ENCODE peak calls at places on chromosome 18, in seven cellular contexts. X is GM23248, I is HCT116, J is PC-3, D is OCI-LY7, G is hepatocyte, P is MM.1S. N is an unnamed sample.

GRCh38 chr18:22335644-22336275 is 82.0 kb downstream of the CTAGE1 start:
- DNase-seq in G (no peak), D (no peak), J (no peak), I (no peak), X (no peak), P (no peak), N (no peak)

GRCh38 chr18:34818069-34818468 is 108.0 kb downstream of the DTNA start:
- DNase-seq in G (no peak), X (no peak), I (no peak), J (no peak), P (no peak), D (no peak), N (no peak)

GRCh38 chr18:8188196-8188595 is 421.0 kb upstream of the RAB12 start:
- DNase-seq in G (no peak), D (no peak), X (peak; percentile 19), P (no peak), I (no peak), J (no peak), N (no peak)

GRCh38 chr18:11119962-11120361 is 29.4 kb downstream of the PIEZO2 start:
- DNase-seq in G (peak; percentile 56), I (no peak), J (no peak), P (no peak), X (peak; percentile 43), D (no peak), N (no peak)

GRCh38 chr18:3703732-3704176 is 253.8 kb downstream of the TGIF1 start:
- DNase-seq in J (peak; percentile 71), I (peak; percentile 48), G (peak; percentile 83), P (peak; percentile 34), D (peak; percentile 65), X (peak; percentile 80), N (peak; percentile 81)

GRCh38 chr18:67916142-67916541 is 399.6 kb upstream of the DSEL start:
- DNase-seq in J (peak; percentile 54), D (no peak), I (no peak), P (no peak), X (peak; percentile 16), G (no peak), N (no peak)

GRCh38 chr18:75202976-75203375 is 6.0 kb downstream of the PTGR3 start:
- DNase-seq in D (no peak), I (no peak), G (no peak), X (no peak), J (no peak), P (no peak), N (no peak)

GRCh38 chr18:5275872-5276271 is 19.7 kb downstream of the ZBTB14 start:
- DNase-seq in J (no peak), I (no peak), G (no peak), D (no peak), P (no peak), X (no peak), N (peak; percentile 40)

GRCh38 chr18:45589559-45590041 is 25.7 kb upstream of the SLC14A2 start:
- DNase-seq in I (no peak), G (no peak), P (no peak), X (peak; percentile 87), D (no peak), J (peak; percentile 82), N (peak; percentile 24)

DNA sequence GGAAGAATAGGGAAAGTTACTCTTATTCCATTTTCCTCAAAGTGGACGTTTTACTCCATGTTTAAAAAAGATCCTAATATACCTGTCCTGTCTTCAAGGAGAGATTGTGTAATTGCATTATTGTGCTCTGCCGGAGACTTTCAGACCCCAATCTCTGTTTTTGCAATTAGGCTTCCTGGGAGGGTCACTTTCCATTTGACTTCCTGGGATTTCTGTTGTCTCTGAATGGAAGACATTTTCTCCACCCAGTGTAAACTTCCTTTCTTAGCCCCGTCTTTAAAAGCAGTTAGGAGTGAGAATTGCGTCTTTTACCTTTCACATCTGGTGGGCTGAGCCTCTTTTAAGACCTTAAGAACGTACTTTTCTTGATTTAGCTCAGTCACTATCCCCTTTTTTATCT is 63.0 kb downstream of the ZNF532 start:
- DNase-seq in P (no peak), J (no peak), X (no peak), D (no peak), I (no peak), G (no peak), N (peak; percentile 36)
- H3K4me2 ChIP-seq in P (no peak overlapping the region), J (no peak overlapping the region), X (no peak overlapping the region), D (no peak overlapping the region), I (no peak overlapping the region), G (no peak overlapping the region), N (peak overlapping the region; percentile 63)

GRCh38 chr18:77206676-77207370 is 42.8 kb upstream of the GALR1 start:
- DNase-seq in D (no peak), G (no peak), X (peak; percentile 90), J (no peak), I (no peak), P (no peak), N (no peak)
- TF ChIP-seq EZH2phosphoT487 in D (no peak), G (no peak), X (no peak), J (no peak), I (no peak), P (no peak), N (no peak)

DNA sequence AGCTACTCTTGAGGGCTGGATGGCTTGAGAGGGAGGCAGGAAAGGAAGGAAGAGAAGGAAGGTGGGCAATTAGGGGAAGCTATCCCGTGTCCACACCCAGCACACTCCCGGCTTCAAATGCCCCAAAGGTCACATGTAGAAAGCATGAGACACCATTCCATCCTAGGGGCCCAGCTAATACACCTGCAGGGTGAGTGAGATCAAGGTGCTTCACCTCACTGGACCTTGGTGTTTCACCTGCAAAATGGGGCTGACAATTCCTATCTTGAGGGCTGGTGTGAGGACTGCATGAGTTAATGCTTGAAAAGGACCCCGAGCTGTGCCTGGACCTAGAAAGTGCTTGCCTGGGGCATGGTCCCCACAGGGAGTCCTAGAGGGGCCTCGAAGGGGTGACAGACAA is 50.8 kb upstream of the SMAD7 start:
- DNase-seq in I (no peak), D (no peak), J (no peak), G (no peak), X (no peak), P (no peak), N (no peak)
- H3K4me2 ChIP-seq in I (no peak overlapping the region), D (no peak overlapping the region), J (no peak overlapping the region), G (no peak overlapping the region), X (no peak overlapping the region), P (no peak overlapping the region), N (no peak overlapping the region)

GRCh38 chr18:13216732-13217465 is 1.7 kb upstream of the LDLRAD4 start:
- DNase-seq in X (peak; percentile 24), G (peak; percentile 77), J (no peak), D (no peak), P (peak; percentile 33), I (no peak), N (peak; percentile 75)
- TF ChIP-seq EZH2phosphoT487 in X (no peak), G (no peak), J (peak; percentile 60), D (no peak), P (no peak), I (no peak), N (no peak)

DNA sequence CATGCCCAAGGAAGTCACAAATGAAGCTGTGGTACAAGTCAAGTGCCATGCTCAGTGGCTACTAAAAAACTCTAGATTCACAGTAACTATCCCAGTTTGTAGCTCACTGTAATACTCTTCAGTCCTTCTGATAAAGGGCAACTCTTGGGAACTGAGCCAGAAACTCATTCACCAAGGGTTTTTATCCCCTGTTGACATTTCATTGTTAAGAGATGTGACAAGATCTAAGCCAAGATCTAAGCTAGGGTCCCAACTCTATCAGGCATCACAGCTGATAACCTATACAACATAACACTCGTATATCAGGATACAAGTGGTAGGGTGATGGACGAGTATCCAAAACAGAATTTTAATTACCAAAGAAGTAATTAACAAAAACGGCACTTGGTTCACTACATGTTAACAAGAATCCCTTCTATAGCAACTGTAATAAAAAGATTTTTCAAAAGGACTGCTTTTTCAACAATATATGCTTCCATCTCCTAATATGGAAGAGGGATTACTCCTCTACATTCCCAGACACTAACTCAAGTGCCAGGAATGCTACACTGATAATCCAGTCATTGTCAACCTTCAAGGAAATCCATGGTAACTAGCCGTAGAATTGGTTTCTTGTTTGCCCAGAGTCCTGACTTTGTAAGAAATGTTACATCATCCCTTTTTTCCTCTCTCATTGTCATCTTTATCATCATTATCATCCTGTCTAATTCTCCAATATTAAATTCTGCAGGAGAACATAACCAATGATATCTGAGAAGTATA is 111.7 kb downstream of the CDH2 start:
- DNase-seq in G (peak; percentile 38), I (no peak), X (peak; percentile 94), J (peak; percentile 54), P (no peak), D (no peak), N (peak; percentile 25)
- H3K4me2 ChIP-seq in G (no peak overlapping the region), I (no peak overlapping the region), X (peak overlapping the region; percentile 69), J (no peak overlapping the region), P (no peak overlapping the region), D (no peak overlapping the region), N (no peak overlapping the region)

GRCh38 chr18:33212363-33212762 is 228.2 kb downstream of the CCDC178 start:
- DNase-seq in D (no peak), G (no peak), J (peak; percentile 34), I (no peak), P (no peak), X (peak; percentile 0), N (no peak)

GRCh38 chr18:33205777-33206176 is 234.7 kb downstream of the CCDC178 start:
- DNase-seq in P (no peak), G (no peak), D (no peak), I (no peak), X (no peak), J (no peak), N (no peak)

GRCh38 chr18:33210575-33211189 is 229.8 kb downstream of the CCDC178 start:
- DNase-seq in J (peak; percentile 41), I (no peak), D (peak; percentile 29), G (peak; percentile 57), P (peak; percentile 52), X (peak; percentile 57), N (peak; percentile 65)
- TF ChIP-seq EZH2phosphoT487 in J (no peak), I (no peak), D (no peak), G (no peak), P (no peak), X (no peak), N (no peak)

GRCh38 chr18:60096428-60096827 is 196.6 kb downstream of the PMAIP1 start:
- DNase-seq in X (peak; percentile 4), G (no peak), J (no peak), I (no peak), P (no peak), D (no peak), N (no peak)
- H3K4me2 ChIP-seq in X (no peak overlapping the region), G (no peak overlapping the region), J (no peak overlapping the region), I (no peak overlapping the region), P (no peak overlapping the region), D (no peak overlapping the region), N (no peak overlapping the region)

DNA sequence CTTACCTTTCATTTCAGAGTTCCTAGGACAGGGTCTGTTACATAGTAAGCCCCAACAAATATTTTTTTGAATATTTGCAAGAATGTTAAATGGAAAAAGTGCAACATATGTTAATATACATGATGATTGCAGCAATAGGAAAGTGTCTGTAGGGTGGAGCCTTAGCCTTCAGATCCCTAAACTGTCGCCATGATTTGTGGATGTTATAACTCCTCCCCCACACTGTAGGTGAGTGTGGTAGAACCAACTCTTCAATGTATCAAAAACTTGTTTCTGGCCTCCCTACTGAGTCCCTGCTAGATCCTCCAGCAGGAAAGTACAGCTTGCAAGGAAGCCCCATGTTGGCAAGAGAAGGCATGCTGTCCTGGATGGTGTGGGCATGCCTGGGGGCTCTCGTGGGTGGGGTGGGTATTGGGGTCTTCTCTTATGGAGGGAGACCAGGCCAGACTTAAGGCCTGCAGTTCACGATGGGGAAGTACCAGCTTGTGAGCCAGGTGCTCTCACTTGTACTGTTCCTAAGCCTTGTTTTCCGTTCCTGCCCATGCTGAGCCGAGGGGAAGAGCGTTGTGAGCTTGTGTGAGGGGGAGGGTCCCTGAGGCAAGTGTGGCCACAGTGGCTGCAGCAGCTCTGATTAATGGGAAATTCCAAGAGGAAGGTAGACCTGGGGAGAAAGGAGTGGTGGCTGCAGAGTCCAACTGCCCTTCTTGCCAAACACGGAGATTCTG is 11.4 kb downstream of the FHOD3 start:
- DNase-seq in J (no peak), P (no peak), D (no peak), I (no peak), X (no peak), G (no peak), N (no peak)
- TF ChIP-seq EZH2phosphoT487 in J (no peak), P (no peak), D (no peak), I (no peak), X (no peak), G (no peak), N (no peak)

N was measured in neural progenitor cell.